ENCODE peak calls at places on chromosomes 13 and 19, in six cellular contexts. M is GM23248; W is left colon; K is activated naive CD4-positive, alpha-beta T cell treated with anti-CD3 and anti-CD28 coated beads for 36 hours; Y is naive thymus-derived CD4-positive, alpha-beta T cell; Z is fibroblast of lung. H is an unnamed sample.

GRCh38 chr13:37868691-37869505 is 674 bp downstream of the TRPC4 start:
- DNase-seq in M (peak), W (no peak), K (no peak), Y (no peak), Z (peak), H (no peak)

GRCh38 chr19:50268046-50268445 is 61.1 kb downstream of the KCNC3 start:
- DNase-seq in M (no peak), W (no peak), K (no peak), Y (no peak), Z (no peak), H (no peak)

GRCh38 chr19:41792513-41793413 is 3.6 kb upstream of the CEACAM3 start:
- DNase-seq in M (peak), W (no peak), K (peak), Y (no peak), Z (peak), H (peak)

GRCh38 chr19:5092444-5092843 is 123.5 kb downstream of the KDM4B start:
- DNase-seq in M (no peak), W (no peak), K (no peak), Y (no peak), Z (no peak), H (no peak)

GRCh38 chr19:41303941-41304340 is 6.0 kb upstream of the CCDC97 start:
- DNase-seq in M (no peak), W (no peak), K (no peak), Y (no peak), Z (no peak), H (no peak)

GRCh38 chr13:109758937-109759480 is 27.4 kb downstream of the IRS2 start:
- DNase-seq in M (no peak), W (no peak), K (no peak), Y (no peak), Z (no peak), H (no peak)

GRCh38 chr19:15417699-15418098 is 1.1 kb downstream of the AKAP8L start:
- DNase-seq in M (peak), W (no peak), K (no peak), Y (no peak), Z (no peak), H (no peak)

GRCh38 chr13:32639502-32640105 is 53.4 kb downstream of the PDS5B start:
- DNase-seq in M (peak), W (peak), K (peak), Y (peak), Z (peak), H (peak)

GRCh38 chr19:7928334-7928706 is 2.4 kb upstream of the CTXN1 start:
- DNase-seq in M (peak), W (no peak), K (no peak), Y (no peak), Z (no peak), H (no peak)

GRCh38 chr13:22103628-22104027 is 432.8 kb downstream of the FGF9 start:
- DNase-seq in M (peak), W (no peak), K (no peak), Y (no peak), Z (no peak), H (no peak)

GRCh38 chr19:46378268-46378667 is 31.4 kb downstream of the PPP5C start:
- DNase-seq in M (peak), W (no peak), K (no peak), Y (no peak), Z (peak), H (no peak)

GRCh38 chr13:34894756-34895155 is 47.3 kb upstream of the NBEA start:
- DNase-seq in M (no peak), W (no peak), K (no peak), Y (no peak), Z (no peak), H (no peak)

GRCh38 chr19:45362291-45362690 is 8.1 kb downstream of the ERCC2 start:
- DNase-seq in M (no peak), W (no peak), K (no peak), Y (no peak), Z (no peak), H (no peak)

GRCh38 chr13:32511482-32511881 is 27.1 kb downstream of the N4BP2L2 start:
- DNase-seq in M (no peak), W (no peak), K (no peak), Y (no peak), Z (no peak), H (no peak)

GRCh38 chr13:49530452-49530851 is 34.7 kb downstream of the PHF11 start:
- DNase-seq in M (no peak), W (no peak), K (no peak), Y (no peak), Z (no peak), H (no peak)

GRCh38 chr13:28527629-28528028 is 32.7 kb upstream of the FLT1 start:
- DNase-seq in M (no peak), W (no peak), K (no peak), Y (no peak), Z (no peak), H (no peak)

GRCh38 chr13:75687145-75687763 is 51.1 kb downstream of the LMO7 start:
- DNase-seq in M (peak), W (no peak), K (no peak), Y (no peak), Z (peak), H (no peak)

GRCh38 chr19:1027953-1028902 is 1.8 kb downstream of the CNN2 start:
- DNase-seq in M (peak), W (peak), K (peak), Y (peak), Z (peak), H (peak)

GRCh38 chr13:41231786-41232185 is 31.6 kb downstream of the MTRF1 start:
- DNase-seq in M (no peak), W (peak), K (no peak), Y (no peak), Z (peak), H (peak)

GRCh38 chr19:33502991-33503790 is 18.4 kb downstream of the PEPD start:
- DNase-seq in M (no peak), W (no peak), K (no peak), Y (no peak), Z (no peak), H (no peak)

GRCh38 chr13:51769455-51770127 is 34.4 kb downstream of the DHRS12 start:
- DNase-seq in M (no peak), W (no peak), K (no peak), Y (no peak), Z (no peak), H (no peak)

GRCh38 chr13:93249259-93249917 is 22.8 kb downstream of the GPC6 start:
- DNase-seq in M (peak), W (no peak), K (no peak), Y (no peak), Z (peak), H (no peak)

GRCh38 chr19:35995655-35995993 is 636 bp downstream of the SDHAF1 start:
- DNase-seq in M (peak), W (peak), K (peak), Y (peak), Z (peak), H (peak)

H was measured in RPMI8226.